ENCODE peak calls at places on chromosome 6, in nine cellular contexts. X is GM23338, G is HL-60, Q is prostate gland, R is Panc1, U is GM12892, H is upper lobe of left lung, M is spleen, V is HepG2. C is an unnamed sample.

GRCh38 chr6:139337830-139338229 is 36.6 kb downstream of the CITED2 start:
- DNase-seq in X (no peak), G (peak), Q (no peak), R (no peak), U (no peak), H (peak), M (no peak), V (no peak), C (no peak)

GRCh38 chr6:156780117-156780641 is 3.0 kb downstream of the ARID1B start:
- DNase-seq in X (peak), G (peak), Q (peak), R (peak), U (peak), H (peak), M (no peak), V (peak), C (no peak)

GRCh38 chr6:116005508-116005855 is 55.2 kb downstream of the FRK start:
- DNase-seq in X (no peak), G (no peak), Q (no peak), R (no peak), U (no peak), H (no peak), M (no peak), V (no peak), C (no peak)

GRCh38 chr6:25713802-25714201 is 40.7 kb upstream of the SLC17A4 start:
- DNase-seq in X (no peak), G (no peak), Q (no peak), R (no peak), U (no peak), H (no peak), M (no peak), V (no peak), C (no peak)

GRCh38 chr6:119294984-119295383 is 54.6 kb downstream of the MAN1A1 start:
- DNase-seq in X (no peak), G (no peak), Q (no peak), R (no peak), U (no peak), H (no peak), M (no peak), V (no peak), C (no peak)

GRCh38 chr6:136050475-136050874 is 199.0 kb downstream of the PDE7B start:
- DNase-seq in X (no peak), G (no peak), Q (no peak), R (no peak), U (no peak), H (no peak), M (no peak), V (no peak), C (no peak)

GRCh38 chr6:7899046-7899888 is 11.3 kb downstream of the TXNDC5 start:
- DNase-seq in X (peak), G (no peak), Q (no peak), R (no peak), U (no peak), H (no peak), M (no peak), V (peak), C (no peak)

GRCh38 chr6:133680994-133681393 is 207.9 kb upstream of the TCF21 start:
- DNase-seq in X (no peak), G (no peak), Q (no peak), R (no peak), U (no peak), H (no peak), M (no peak), V (no peak), C (no peak)

GRCh38 chr6:167270499-167271307 is 20.4 kb upstream of the UNC93A start:
- DNase-seq in X (no peak), G (no peak), Q (no peak), R (no peak), U (no peak), H (no peak), M (no peak), V (no peak), C (no peak)

GRCh38 chr6:125918681-125919566 is 37.6 kb upstream of the HINT3 start:
- DNase-seq in X (peak), G (peak), Q (peak), R (no peak), U (no peak), H (peak), M (no peak), V (peak), C (no peak)

GRCh38 chr6:164039954-164040375 is 625.4 kb downstream of the QKI start:
- DNase-seq in X (no peak), G (no peak), Q (peak), R (no peak), U (peak), H (peak), M (peak), V (no peak), C (no peak)

GRCh38 chr6:20696676-20697075 is 162.4 kb downstream of the CDKAL1 start:
- DNase-seq in X (no peak), G (no peak), Q (no peak), R (no peak), U (no peak), H (no peak), M (no peak), V (no peak), C (no peak)

GRCh38 chr6:108152446-108152845 is 13.4 kb upstream of the NR2E1 start:
- DNase-seq in X (no peak), G (no peak), Q (no peak), R (no peak), U (no peak), H (no peak), M (no peak), V (no peak), C (no peak)

GRCh38 chr6:108115598-108116058 is 41.1 kb upstream of the OSTM1 start:
- DNase-seq in X (peak), G (peak), Q (no peak), R (no peak), U (no peak), H (peak), M (peak), V (peak), C (no peak)

GRCh38 chr6:144223686-144224085 is 61.4 kb upstream of the UTRN start:
- DNase-seq in X (no peak), G (no peak), Q (no peak), R (no peak), U (no peak), H (no peak), M (no peak), V (no peak), C (no peak)

DNA sequence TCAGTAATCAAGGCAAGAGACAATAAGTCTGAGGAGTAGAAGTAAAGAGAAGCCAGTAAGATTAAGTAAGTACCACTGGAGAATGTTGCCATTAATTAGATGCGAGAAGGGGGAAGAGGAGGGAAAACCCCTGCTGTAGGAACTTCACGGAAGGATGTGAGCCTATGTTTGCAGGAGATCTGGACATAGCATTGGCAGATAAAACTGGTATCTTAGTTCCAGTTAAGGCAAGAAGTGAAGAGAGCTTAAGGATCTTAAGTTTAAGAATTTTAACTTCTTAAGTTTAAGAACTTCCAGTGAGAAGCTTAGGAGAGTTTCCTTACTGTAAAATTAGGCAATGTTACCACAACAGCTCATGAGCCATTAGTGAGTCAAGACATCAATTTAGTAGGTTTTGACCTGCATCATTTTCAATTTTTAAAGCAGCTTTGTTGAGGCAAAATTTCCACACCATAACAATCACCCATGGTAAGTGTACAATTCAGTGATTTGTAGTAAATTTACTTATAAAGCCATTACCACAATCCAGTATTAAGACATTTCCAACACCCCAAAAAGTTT is 116.8 kb upstream of the UST start:
- DNase-seq in X (no peak), G (no peak), Q (no peak), R (no peak), U (no peak), H (no peak), M (no peak), V (no peak), C (no peak)
- TF ChIP-seq POLR2AphosphoS5 in X (no peak), G (no peak), Q (no peak), R (no peak), U (no peak), H (no peak), M (no peak), V (no peak), C (no peak)

GRCh38 chr6:89411269-89412070 is 603 bp downstream of the RRAGD start:
- DNase-seq in X (peak), G (peak), Q (no peak), R (no peak), U (peak), H (peak), M (peak), V (no peak), C (peak)
- TF ChIP-seq POLR2AphosphoS5 in X (no peak), G (peak), Q (no peak), R (no peak), U (no peak), H (no peak), M (peak), V (no peak), C (no peak)

DNA sequence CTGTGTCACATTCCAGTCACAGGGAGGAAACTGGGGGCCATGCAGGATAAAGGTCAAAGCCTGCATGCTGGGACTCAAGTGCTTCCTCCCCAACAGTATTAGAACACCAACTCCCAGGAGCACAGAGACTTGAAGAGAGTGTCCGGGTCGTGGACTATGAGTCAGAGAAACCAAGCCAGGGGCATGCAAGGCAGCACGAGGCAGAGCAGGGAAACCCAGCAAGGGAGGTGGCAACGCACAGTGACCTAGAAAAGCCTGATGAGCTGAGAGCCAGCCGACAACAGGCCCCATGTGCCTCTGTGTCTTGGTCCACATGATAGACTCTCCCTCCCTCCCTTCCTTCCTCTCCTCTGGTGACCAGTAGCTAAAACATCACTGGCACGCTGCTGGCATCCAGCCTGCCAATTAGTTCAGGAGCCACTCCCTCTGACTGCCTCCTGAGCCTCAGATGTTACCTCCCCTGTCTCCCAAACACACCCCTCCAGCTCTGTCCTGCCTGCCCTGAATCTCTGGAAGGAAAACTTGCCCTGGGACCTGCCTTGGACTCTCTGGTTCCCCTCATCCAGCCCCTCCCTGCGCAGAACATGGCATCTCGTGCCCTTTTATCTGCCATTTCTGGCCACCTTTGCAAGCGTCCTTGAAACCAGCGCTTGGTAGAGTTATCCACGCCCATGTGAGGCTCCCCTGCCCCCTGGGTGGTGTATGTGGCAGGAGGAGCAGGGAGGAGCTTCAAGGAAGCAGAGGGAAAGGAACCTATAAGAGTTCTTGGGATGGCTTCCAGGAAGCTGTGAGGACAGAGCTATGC is 16.2 kb upstream of the RNF39 start:
- DNase-seq in X (no peak), G (no peak), Q (no peak), R (no peak), U (no peak), H (peak), M (no peak), V (peak), C (no peak)
- TF ChIP-seq POLR2AphosphoS5 in X (no peak), G (no peak), Q (no peak), R (no peak), U (no peak), H (no peak), M (no peak), V (no peak), C (no peak)

GRCh38 chr6:10375391-10375969 is 39.4 kb downstream of the TFAP2A start:
- DNase-seq in X (peak), G (no peak), Q (no peak), R (no peak), U (no peak), H (no peak), M (no peak), V (no peak), C (no peak)
- TF ChIP-seq POLR2AphosphoS5 in X (no peak), G (no peak), Q (no peak), R (no peak), U (no peak), H (no peak), M (no peak), V (no peak), C (no peak)

GRCh38 chr6:52335576-52335975 is 26.4 kb upstream of the PAQR8 start:
- DNase-seq in X (no peak), G (no peak), Q (no peak), R (no peak), U (no peak), H (no peak), M (no peak), V (no peak), C (no peak)
- TF ChIP-seq POLR2AphosphoS5 in X (no peak), G (no peak), Q (no peak), R (no peak), U (no peak), H (no peak), M (no peak), V (no peak), C (no peak)

GRCh38 chr6:16180696-16181428 is 52.0 kb downstream of the MYLIP start:
- DNase-seq in X (peak), G (no peak), Q (no peak), R (no peak), U (no peak), H (no peak), M (peak), V (no peak), C (peak)
- TF ChIP-seq POLR2AphosphoS5 in X (no peak), G (no peak), Q (no peak), R (no peak), U (no peak), H (no peak), M (no peak), V (no peak), C (no peak)

GRCh38 chr6:46652603-46653438 is at the start of the genes CYP39A1 and SLC25A27:
- DNase-seq in X (peak), G (peak), Q (peak), R (peak), U (peak), H (peak), M (peak), V (peak), C (peak)
- TF ChIP-seq POLR2AphosphoS5 in X (peak), G (no peak), Q (peak), R (no peak), U (no peak), H (no peak), M (peak), V (no peak), C (peak)

GRCh38 chr6:53066059-53066406 is 829 bp downstream of the FBXO9 start:
- DNase-seq in X (peak), G (peak), Q (peak), R (no peak), U (peak), H (peak), M (peak), V (no peak), C (no peak)

GRCh38 chr6:53062369-53062639 is 2.9 kb upstream of the FBXO9 start:
- DNase-seq in X (no peak), G (no peak), Q (no peak), R (no peak), U (no peak), H (no peak), M (no peak), V (no peak), C (no peak)

GRCh38 chr6:53065266-53066058 is at the start of gene FBXO9:
- DNase-seq in X (peak), G (peak), Q (peak), R (no peak), U (peak), H (peak), M (peak), V (peak), C (no peak)

GRCh38 chr6:53066874-53067273 is 1.7 kb downstream of the FBXO9 start:
- DNase-seq in X (no peak), G (no peak), Q (no peak), R (no peak), U (no peak), H (no peak), M (no peak), V (no peak), C (no peak)

GRCh38 chr6:53064726-53065265 is 408 bp upstream of the FBXO9 start:
- DNase-seq in X (peak), G (peak), Q (peak), R (peak), U (peak), H (peak), M (peak), V (peak), C (peak)
- TF ChIP-seq POLR2AphosphoS5 in X (no peak), G (no peak), Q (peak), R (peak), U (no peak), H (peak), M (no peak), V (peak), C (peak)

GRCh38 chr6:14642106-14642505 is 524.5 kb downstream of the CD83 start:
- DNase-seq in X (no peak), G (no peak), Q (no peak), R (no peak), U (no peak), H (no peak), M (no peak), V (no peak), C (no peak)
- TF ChIP-seq POLR2AphosphoS5 in X (no peak), G (no peak), Q (no peak), R (no peak), U (no peak), H (no peak), M (no peak), V (no peak), C (no peak)

GRCh38 chr6:36610576-36611336 is 16.6 kb downstream of the SRSF3 start:
- DNase-seq in X (no peak), G (no peak), Q (no peak), R (no peak), U (no peak), H (peak), M (peak), V (no peak), C (no peak)

GRCh38 chr6:36607782-36608386 is 13.7 kb downstream of the SRSF3 start:
- DNase-seq in X (no peak), G (no peak), Q (peak), R (no peak), U (no peak), H (peak), M (peak), V (no peak), C (no peak)

GRCh38 chr6:36609582-36609981 is 15.4 kb downstream of the SRSF3 start:
- DNase-seq in X (no peak), G (no peak), Q (no peak), R (no peak), U (no peak), H (peak), M (no peak), V (no peak), C (no peak)

GRCh38 chr6:36610041-36610440 is 15.9 kb downstream of the SRSF3 start:
- DNase-seq in X (no peak), G (no peak), Q (no peak), R (no peak), U (no peak), H (peak), M (peak), V (no peak), C (no peak)

DNA sequence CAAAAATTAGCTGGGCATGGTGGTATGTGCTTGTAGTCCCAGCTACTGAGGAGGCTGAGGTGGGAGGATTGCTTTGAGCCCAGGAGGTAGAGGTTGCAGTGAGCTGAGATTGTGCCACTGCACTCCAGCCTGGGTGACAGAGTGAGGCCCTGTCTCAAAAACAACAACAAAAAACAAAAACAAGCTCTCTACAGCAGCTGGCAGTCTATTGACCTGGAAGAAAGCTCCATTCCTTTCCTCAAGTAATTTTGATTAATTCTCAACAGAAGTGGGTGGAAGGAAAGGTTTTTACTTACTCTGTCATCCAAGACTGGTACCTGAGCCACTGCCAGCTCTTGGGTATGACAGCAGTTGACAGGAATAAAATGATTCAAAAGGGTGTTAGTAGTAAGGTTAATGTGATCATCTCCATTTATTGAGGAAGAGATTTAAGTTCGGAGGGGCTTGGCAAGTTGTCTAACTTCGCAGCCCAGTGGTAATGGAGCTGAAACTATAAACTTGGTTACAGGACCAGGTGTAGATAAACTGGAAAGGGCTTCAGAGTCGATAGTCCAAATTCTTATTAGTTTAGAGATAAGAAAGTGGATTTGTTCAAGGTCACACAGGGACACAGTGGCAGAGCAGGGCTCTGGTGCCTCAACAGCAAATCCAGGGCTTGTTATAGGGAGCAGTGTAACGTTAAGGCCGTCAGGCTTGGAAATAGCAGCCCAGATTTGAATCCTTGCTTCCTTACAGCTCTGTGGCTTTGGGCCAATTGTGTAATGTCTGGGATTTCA is 14.8 kb downstream of the SRSF3 start:
- DNase-seq in X (no peak), G (no peak), Q (no peak), R (no peak), U (no peak), H (peak), M (no peak), V (peak), C (no peak)
- TF ChIP-seq POLR2AphosphoS5 in X (peak), G (no peak), Q (no peak), R (peak), U (no peak), H (no peak), M (no peak), V (no peak), C (no peak)

C was measured in esophagus muscularis mucosa.